ENCODE peak calls at places on chromosome 9, in five cellular contexts. W is anterior cingulate cortex, K is RPMI7951, S is body of pancreas, N is C1 segment of cervical spinal cord. B is an unnamed sample.

GRCh38 chr9:134375430-134376385 is 49.5 kb downstream of the RXRA start:
- DNase-seq in N (no peak), K (no peak), W (no peak), S (peak; percentile 72), B (no peak)

GRCh38 chr9:127446720-127447415 is 4.3 kb downstream of the RPL12 start:
- DNase-seq in K (no peak), W (no peak), S (no peak), N (no peak), B (no peak)

GRCh38 chr9:98575379-98576346 is 133.1 kb downstream of the GABBR2 start:
- DNase-seq in S (no peak), K (peak; percentile 93), W (no peak), N (no peak), B (no peak)

GRCh38 chr9:125990793-125991220 is 243.6 kb downstream of the PBX3 start:
- DNase-seq in S (no peak), K (peak; percentile 13), N (no peak), W (no peak), B (no peak)

GRCh38 chr9:27433599-27434325 is 90.3 kb upstream of the IFNK start:
- DNase-seq in N (no peak), K (no peak), W (no peak), S (no peak), B (no peak)

GRCh38 chr9:129011761-129012281 is 16.3 kb downstream of the SH3GLB2 start:
- DNase-seq in K (no peak), W (no peak), S (no peak), N (no peak), B (no peak)

GRCh38 chr9:63817622-63818518 is 1467.1 kb downstream of the FOXD4L5 start:
- DNase-seq in N (no peak), W (no peak), S (peak; percentile 47), K (peak; percentile 6), B (no peak)

GRCh38 chr9:92943062-92943616 is 4.2 kb upstream of the FGD3 start:
- DNase-seq in N (no peak), W (no peak), K (no peak), S (peak; percentile 29), B (peak; percentile 11)

GRCh38 chr9:92154016-92154415 is 38.8 kb upstream of the SPTLC1 start:
- DNase-seq in N (no peak), K (no peak), S (no peak), W (no peak), B (no peak)

GRCh38 chr9:27145143-27145542 is 36.1 kb downstream of the TEK start:
- DNase-seq in K (no peak), W (no peak), S (no peak), N (no peak), B (no peak)

GRCh38 chr9:18756712-18757125 is 276.3 kb downstream of the SAXO1 start:
- DNase-seq in K (no peak), S (no peak), N (no peak), W (no peak), B (no peak)

GRCh38 chr9:96500696-96501660 is 51.0 kb downstream of the HABP4 start:
- DNase-seq in N (no peak), K (peak; percentile 61), W (no peak), S (no peak), B (no peak)